ENCODE peak calls at places on chromosomes 7 and 10, in nine cellular contexts. K is occipital lobe; P is aorta; J is activated T-helper 1 cell treated with anti-CD3 and anti-CD28 coated beads, Interleukin-12 subunit alpha, Interleukin-12 subunit beta, Interleukin-2, Interleukin-4 antibody, amounts not matched to agents 30 ng/mL and 10 ng/mL and 1 ng/mL, durations not matched to agents 14 hours and 24 hours and 36 hours; T is activated CD8-positive, alpha-beta T cell treated with anti-CD3 and anti-CD28 coated beads for 36 hours; Q is dermis blood vessel endothelial cell; L is GM13977; U is iPS-NIHi11; G is cerebellum. Y is an unnamed sample.

GRCh38 chr10:43093423-43094090 is 16.7 kb downstream of the RET start:
- DNase-seq in T (no peak), J (no peak), U (peak; percentile 76), K (peak; percentile 31), G (no peak), P (no peak), Q (no peak), L (no peak), Y (no peak)

GRCh38 chr10:129972145-129972965 is 8.3 kb upstream of the EBF3 start:
- DNase-seq in K (no peak), J (no peak), L (peak; percentile 25), T (no peak), Q (no peak), U (no peak), P (no peak), G (no peak), Y (no peak)

GRCh38 chr10:46232666-46233065 is 54.1 kb upstream of the ANTXRL start:
- DNase-seq in U (no peak), L (no peak), Q (no peak), K (no peak), P (peak; percentile 45), T (no peak), G (no peak), J (no peak), Y (no peak)

GRCh38 chr7:80725181-80725611 is 86.8 kb downstream of the CD36 start:
- DNase-seq in Q (no peak), G (no peak), T (no peak), K (no peak), J (no peak), P (no peak), L (no peak), U (no peak), Y (no peak)

GRCh38 chr10:46048152-46048551 is 2.1 kb upstream of the MSMB start:
- DNase-seq in K (no peak), Q (no peak), P (no peak), T (no peak), U (peak; percentile 22), G (no peak), J (no peak), L (no peak), Y (peak; percentile 20)

GRCh38 chr10:43230101-43230908 is 36.6 kb downstream of the RASGEF1A start:
- DNase-seq in J (no peak), U (peak; percentile 57), P (peak; percentile 67), G (no peak), L (no peak), K (no peak), T (no peak), Q (no peak), Y (no peak)

GRCh38 chr7:604038-604883 is 84.6 kb upstream of the PDGFA start:
- DNase-seq in T (peak; percentile 98), U (no peak), Q (peak; percentile 97), G (no peak), P (peak; percentile 96), L (peak; percentile 91), K (peak; percentile 35), J (peak; percentile 89), Y (no peak)

GRCh38 chr7:23471090-23471859 is 984 bp upstream of the IGF2BP3 start:
- DNase-seq in U (peak; percentile 77), K (no peak), G (no peak), T (peak; percentile 48), Q (peak; percentile 80), L (peak; percentile 85), J (peak; percentile 56), P (no peak), Y (no peak)

GRCh38 chr10:87661861-87662785 is 2.4 kb downstream of the PAPSS2 start:
- DNase-seq in J (no peak), Q (peak; percentile 42), T (no peak), G (no peak), K (no peak), U (no peak), P (no peak), L (no peak), Y (no peak)

GRCh38 chr7:25002826-25003225 is 22.8 kb upstream of the OSBPL3 start:
- DNase-seq in Q (no peak), J (no peak), P (no peak), T (no peak), U (no peak), K (no peak), G (no peak), L (no peak), Y (no peak)

GRCh38 chr7:26633557-26633956 is 230.8 kb downstream of the SKAP2 start:
- DNase-seq in Q (no peak), J (no peak), P (no peak), K (no peak), G (no peak), L (no peak), U (no peak), T (no peak), Y (no peak)

GRCh38 chr10:45585131-45585530 is 87.4 kb downstream of the ZFAND4 start:
- DNase-seq in Q (no peak), K (no peak), L (no peak), U (no peak), G (no peak), P (no peak), J (no peak), T (no peak), Y (no peak)

GRCh38 chr10:17836917-17837316 is 27.8 kb downstream of the MRC1 start:
- DNase-seq in Q (peak; percentile 85), U (peak; percentile 30), P (no peak), K (no peak), L (no peak), J (no peak), G (no peak), T (no peak), Y (no peak)

GRCh38 chr10:49426490-49427360 is 30.8 kb upstream of the DRGX start:
- DNase-seq in P (no peak), U (no peak), K (no peak), T (no peak), J (no peak), Q (no peak), G (no peak), L (no peak), Y (no peak)

GRCh38 chr10:24251547-24251946 is 42.6 kb downstream of the KIAA1217 start:
- DNase-seq in G (no peak), P (no peak), U (peak; percentile 49), J (no peak), K (no peak), Q (no peak), L (no peak), T (no peak), Y (peak; percentile 57)

GRCh38 chr7:93575555-93576397 is 1.3 kb upstream of the CALCR start:
- DNase-seq in K (no peak), T (no peak), G (no peak), L (no peak), Q (no peak), P (no peak), U (peak; percentile 36), J (no peak), Y (no peak)

GRCh38 chr7:158789842-158790241 is 39.5 kb downstream of the ESYT2 start:
- DNase-seq in U (peak; percentile 49), J (no peak), L (no peak), Q (no peak), T (no peak), P (no peak), K (no peak), G (no peak), Y (no peak)

GRCh38 chr10:108104697-108105096 is 940.2 kb upstream of the SORCS1 start:
- DNase-seq in Q (no peak), L (no peak), K (no peak), P (no peak), T (no peak), J (no peak), U (no peak), G (no peak), Y (no peak)

GRCh38 chr10:3323865-3324498 is 151.4 kb upstream of the PITRM1 start:
- DNase-seq in T (no peak), J (no peak), L (no peak), K (peak; percentile 56), G (peak; percentile 60), Q (no peak), P (no peak), U (no peak), Y (peak; percentile 22)

GRCh38 chr10:1923998-1924397 is 186.7 kb upstream of the ADARB2 start:
- DNase-seq in K (no peak), T (no peak), J (no peak), U (no peak), G (no peak), L (no peak), P (no peak), Q (no peak), Y (no peak)

GRCh38 chr7:96414931-96415292 is 93.0 kb upstream of the SLC25A13 start:
- DNase-seq in P (no peak), L (peak; percentile 45), K (no peak), Q (peak; percentile 57), J (peak; percentile 30), G (no peak), T (peak; percentile 65), U (peak; percentile 66), Y (peak; percentile 3)

GRCh38 chr10:78053201-78053868 is 19.7 kb downstream of the RPS24 start:
- DNase-seq in T (no peak), K (no peak), P (peak; percentile 5), G (no peak), J (no peak), U (no peak), Q (peak; percentile 46), L (no peak), Y (no peak)

GRCh38 chr10:24133839-24134238 is 75.1 kb upstream of the KIAA1217 start:
- DNase-seq in K (no peak), T (no peak), G (no peak), L (no peak), P (no peak), Q (no peak), U (no peak), J (no peak), Y (no peak)

GRCh38 chr7:22921386-22922086 is 92.4 kb downstream of the HYCC1 start:
- DNase-seq in Q (no peak), L (no peak), G (no peak), U (no peak), T (no peak), K (no peak), P (no peak), J (no peak), Y (no peak)

GRCh38 chr10:9786576-9786975 is 1231.1 kb upstream of the CELF2 start:
- DNase-seq in J (no peak), T (no peak), Q (no peak), P (no peak), L (no peak), U (no peak), K (no peak), G (no peak), Y (peak; percentile 49)

GRCh38 chr7:151889406-151890354 is 12.8 kb upstream of the PRKAG2 start:
- DNase-seq in Q (no peak), P (peak; percentile 44), U (no peak), L (no peak), K (no peak), J (no peak), T (no peak), G (no peak), Y (no peak)

GRCh38 chr7:151428393-151429231 is 11.3 kb downstream of the CRYGN start:
- DNase-seq in P (no peak), U (peak; percentile 70), T (no peak), L (no peak), Q (no peak), G (no peak), K (no peak), J (no peak), Y (no peak)

GRCh38 chr7:101986335-101986734 is 168.9 kb downstream of the CUX1 start:
- DNase-seq in G (no peak), J (no peak), K (no peak), U (no peak), Q (no peak), P (no peak), T (no peak), L (no peak), Y (no peak)

GRCh38 chr7:13639416-13639815 is 350.1 kb downstream of the ETV1 start:
- DNase-seq in Q (no peak), J (no peak), K (no peak), P (no peak), U (no peak), T (no peak), G (no peak), L (no peak), Y (no peak)

GRCh38 chr10:74675527-74675926 is 150.9 kb upstream of the KAT6B start:
- DNase-seq in U (no peak), P (no peak), T (no peak), K (no peak), L (no peak), G (no peak), J (no peak), Q (no peak), Y (no peak)

GRCh38 chr10:14649739-14650138 is 125.0 kb downstream of the FAM107B start:
- DNase-seq in U (no peak), P (no peak), Q (no peak), G (no peak), T (no peak), L (no peak), K (no peak), J (no peak), Y (no peak)

Y was measured in epithelial cell of prostate.